ENCODE peak calls at places on chromosomes 4 and X, in six cellular contexts. T is H1, Q is GM23248, A is PC-3, U is MM.1S, E is endothelial cell of umbilical vein. V is an unnamed sample.
A peak's percentile ranks its signal among the peaks of the same experiment; 100 is the strongest.

GRCh38 chrX:7552758-7553157 is 290.2 kb upstream of the VCX start:
- DNase-seq in A (no peak), Q (peak; percentile 4), U (no peak), E (no peak), T (no peak), V (no peak)

GRCh38 chr4:187363453-187363852 is 632.1 kb upstream of the ZFP42 start:
- DNase-seq in E (no peak), U (no peak), T (no peak), A (no peak), Q (no peak), V (peak; percentile 7)

GRCh38 chr4:173518419-173519102 is 11.5 kb downstream of the HAND2 start:
- DNase-seq in A (no peak), Q (no peak), E (no peak), U (no peak), T (peak; percentile 64), V (no peak)

GRCh38 chr4:8306511-8307021 is 37.0 kb downstream of the HTRA3 start:
- DNase-seq in U (no peak), T (no peak), A (no peak), Q (peak; percentile 60), E (no peak), V (no peak)

GRCh38 chr4:74632634-74633033 is 161.7 kb downstream of the BTC start:
- DNase-seq in E (peak; percentile 99), Q (peak; percentile 85), A (peak; percentile 93), U (no peak), T (no peak), V (peak; percentile 98)

GRCh38 chr4:174340714-174341113 is 57.0 kb downstream of the CEP44 start:
- DNase-seq in Q (peak; percentile 67), U (no peak), E (no peak), T (no peak), A (peak; percentile 49), V (no peak)

GRCh38 chr4:23373269-23373668 is 516.6 kb downstream of the PPARGC1A start:
- DNase-seq in Q (no peak), U (no peak), A (peak; percentile 63), T (no peak), E (no peak), V (peak; percentile 96)

GRCh38 chr4:187576751-187577150 is 418.8 kb upstream of the ZFP42 start:
- DNase-seq in A (no peak), U (no peak), T (no peak), E (no peak), Q (no peak), V (no peak)

GRCh38 chr4:94621491-94622080 is 136.2 kb upstream of the BMPR1B start:
- DNase-seq in T (no peak), U (peak; percentile 45), A (peak; percentile 67), Q (peak; percentile 62), E (peak; percentile 64), V (no peak)

GRCh38 chr4:170271723-170272122 is 182.0 kb upstream of the AADAT start:
- DNase-seq in U (peak; percentile 40), T (no peak), Q (no peak), A (no peak), E (no peak), V (no peak)

GRCh38 chrX:154486396-154487207 is at the start of gene UBL4A:
- DNase-seq in Q (peak; percentile 63), T (peak; percentile 55), U (peak; percentile 41), A (peak; percentile 79), E (peak; percentile 15), V (peak; percentile 36)

GRCh38 chrX:118855681-118856310 is 32.2 kb downstream of the ZCCHC12 start:
- DNase-seq in T (no peak), A (no peak), E (no peak), Q (no peak), U (no peak), V (no peak)

GRCh38 chr4:39932776-39933402 is 44.8 kb downstream of the PDS5A start:
- DNase-seq in A (no peak), T (no peak), Q (no peak), E (no peak), U (peak; percentile 65), V (peak; percentile 12)

GRCh38 chr4:140151700-140152014 is 2.3 kb downstream of the MAML3 start:
- DNase-seq in U (peak; percentile 79), Q (peak; percentile 84), A (peak; percentile 81), T (no peak), E (peak; percentile 95), V (peak; percentile 89)

GRCh38 chr4:182448281-182449151 is 205.3 kb downstream of the TENM3 start:
- DNase-seq in Q (peak; percentile 90), A (peak; percentile 82), U (peak; percentile 71), E (peak; percentile 87), T (peak; percentile 89), V (peak; percentile 90)
- TF ChIP-seq EZH2 in Q (no peak), A (peak; percentile 41), U (no peak), E (peak; percentile 55), T (no peak), V (no peak)

GRCh38 chrX:150897371-150898319 is 823 bp downstream of the CD99L2 start:
- DNase-seq in E (peak; percentile 62), A (peak; percentile 15), T (peak; percentile 51), U (peak; percentile 56), Q (peak; percentile 43), V (peak; percentile 6)
- H3K36me3 ChIP-seq in E (no peaks in the 10 kb centered on the region), A (no peaks in the 10 kb centered on the region), T (peaks cover 2% of the 10 kb centered on the region), U (no peaks in the 10 kb centered on the region), Q (no peaks in the 10 kb centered on the region), V (no peaks in the 10 kb centered on the region)

GRCh38 chr4:6017030-6017429 is 1.2 kb downstream of the C4orf50 start:
- DNase-seq in T (no peak), U (no peak), A (no peak), Q (no peak), E (no peak), V (no peak)

GRCh38 chr4:6019316-6020263 is 1.4 kb upstream of the C4orf50 start:
- DNase-seq in T (peak; percentile 79), U (peak; percentile 65), A (peak; percentile 64), E (peak; percentile 40), Q (peak; percentile 74), V (peak; percentile 2)

GRCh38 chr4:6017800-6018199 is 431 bp downstream of the C4orf50 start:
- DNase-seq in T (no peak), U (no peak), Q (no peak), A (no peak), E (no peak), V (no peak)

GRCh38 chr4:6020633-6021032 is 2.4 kb upstream of the C4orf50 start:
- DNase-seq in Q (no peak), U (no peak), A (no peak), T (no peak), E (no peak), V (no peak)

DNA sequence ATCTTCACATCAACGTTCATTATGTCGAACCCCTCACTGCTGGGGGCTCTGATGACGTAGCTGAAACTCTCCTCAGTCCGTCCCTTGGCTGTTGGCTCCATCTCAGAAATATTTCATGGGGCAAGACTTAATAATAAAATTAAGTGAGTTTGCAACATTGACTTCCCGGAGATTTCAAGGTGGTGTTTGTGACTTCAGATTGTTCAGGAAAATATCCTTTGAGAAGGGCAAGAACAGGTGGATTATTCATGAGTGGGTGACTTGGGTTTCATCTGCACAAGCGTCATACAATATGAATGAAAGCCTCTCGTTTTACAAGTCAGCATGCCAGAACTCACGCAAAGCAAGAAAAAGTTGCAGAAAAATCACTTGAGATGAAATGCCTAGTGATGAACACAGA is at the start of gene C4orf50:
- DNase-seq in T (no peak), A (no peak), E (no peak), U (no peak), Q (no peak), V (no peak)
- TF ChIP-seq EZH2 in T (no peak), A (no peak), E (no peak), U (no peak), Q (no peak), V (no peak)

DNA sequence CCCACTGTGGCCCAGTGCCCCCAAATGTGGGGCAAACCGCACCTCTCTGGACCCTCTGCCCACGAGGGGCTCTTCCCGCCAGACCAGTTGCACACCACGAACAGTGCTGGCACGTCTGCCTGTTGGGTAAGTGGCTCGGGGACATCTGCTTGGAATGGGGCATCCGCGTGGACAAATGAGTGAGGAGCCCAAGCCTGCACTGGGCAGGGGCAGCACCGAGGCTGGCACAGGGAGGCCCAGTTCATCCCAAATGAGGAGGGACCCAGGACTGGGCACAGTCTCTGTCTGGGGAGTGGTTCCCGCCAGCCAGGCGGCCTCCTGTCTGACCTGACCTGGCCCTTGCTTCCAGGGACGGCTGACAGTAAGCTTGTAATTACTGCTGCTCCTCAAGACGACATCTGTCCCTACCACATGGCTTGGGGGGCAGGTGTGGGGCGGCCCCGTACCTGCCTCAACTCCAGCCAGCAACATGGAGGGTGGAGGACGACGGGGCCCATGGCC is 3.2 kb downstream of the SPON2 start:
- DNase-seq in Q (no peak), U (no peak), E (no peak), T (no peak), A (no peak), V (no peak)
- H3K36me3 ChIP-seq in Q (no peaks in the 10 kb centered on the region), U (no peaks in the 10 kb centered on the region), E (no peaks in the 10 kb centered on the region), T (no peaks in the 10 kb centered on the region), A (no peaks in the 10 kb centered on the region), V (no peaks in the 10 kb centered on the region)

DNA sequence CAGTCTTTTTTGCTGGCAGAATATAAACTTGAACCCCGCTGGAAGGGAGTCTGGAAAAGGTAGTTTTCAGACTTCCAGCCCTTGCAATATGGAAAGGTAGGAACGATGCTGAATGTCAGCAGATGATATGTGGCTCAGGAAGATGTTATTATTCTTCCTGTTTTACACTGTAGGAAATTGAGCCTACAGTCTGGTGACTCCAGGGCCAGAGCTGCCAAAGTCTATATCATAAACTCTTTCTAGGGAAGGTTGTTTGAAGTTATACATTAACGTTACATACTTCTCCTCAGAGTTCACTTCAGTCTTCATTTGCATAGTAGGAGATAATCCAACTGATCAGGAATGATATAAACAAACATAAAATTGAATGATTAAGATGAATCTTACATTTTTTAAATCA is 141.3 kb downstream of the FAT4 start:
- DNase-seq in Q (no peak), A (no peak), U (no peak), T (no peak), E (no peak), V (no peak)
- TF ChIP-seq EZH2 in Q (no peak), A (no peak), U (no peak), T (no peak), E (no peak), V (no peak)

GRCh38 chrX:68363984-68364383 is 69.3 kb downstream of the OPHN1 start:
- DNase-seq in A (no peak), U (no peak), Q (no peak), E (no peak), T (no peak), V (no peak)
- H3K36me3 ChIP-seq in A (no peaks in the 10 kb centered on the region), U (no peaks in the 10 kb centered on the region), Q (no peaks in the 10 kb centered on the region), E (no peaks in the 10 kb centered on the region), T (no peaks in the 10 kb centered on the region), V (no peaks in the 10 kb centered on the region)

DNA sequence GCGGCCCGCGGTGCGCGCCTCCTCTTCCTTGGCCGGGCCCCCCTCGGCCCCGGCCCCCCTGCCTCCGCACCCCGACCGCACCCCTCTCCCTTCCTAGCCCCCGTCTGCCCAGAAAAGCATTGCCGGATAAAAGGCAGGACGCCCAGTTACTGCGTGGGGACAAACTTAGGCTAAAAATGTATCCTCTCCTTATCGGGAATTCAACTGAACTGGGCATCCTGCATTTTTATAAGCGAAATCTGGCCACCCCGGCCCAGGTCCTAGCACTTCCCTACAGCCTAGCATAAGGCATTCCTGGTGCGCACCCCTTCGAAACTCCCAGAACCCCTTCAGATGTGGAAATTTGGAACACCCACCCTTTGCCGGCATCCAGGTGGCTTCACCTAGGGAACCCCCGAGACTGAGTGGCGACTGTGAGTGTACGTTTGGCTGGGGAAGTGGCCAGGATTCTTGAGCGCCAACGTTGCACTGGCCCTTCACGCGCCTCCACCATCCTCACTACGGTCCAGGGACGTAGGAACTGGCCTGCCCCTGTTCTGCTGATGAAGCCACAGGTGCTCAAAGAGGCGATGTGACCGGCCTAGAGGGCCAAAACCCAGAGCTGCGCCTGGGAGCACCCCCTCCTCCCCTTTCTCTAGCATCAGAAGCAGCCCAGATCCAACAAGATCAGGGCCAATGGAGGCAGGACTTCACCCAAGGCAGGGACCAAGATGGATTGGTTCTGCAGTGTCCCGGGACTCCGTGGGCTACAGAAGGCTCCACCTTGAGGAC is 5.7 kb upstream of the RNF4 start:
- DNase-seq in Q (peak; percentile 23), U (no peak), T (no peak), A (no peak), E (no peak), V (no peak)
- TF ChIP-seq EZH2 in Q (no peak), U (no peak), T (no peak), A (no peak), E (no peak), V (no peak)

V was measured in astrocyte.